ENCODE peak calls at places on chromosomes 4 and X, in eight cellular contexts. One of them, this sample, is unnamed.

GRCh38 chr4:122221322-122221721 is 69.2 kb downstream of the BLTP1 start:
- DNase-seq in left ventricle myocardium inferior: no peak
- DNase-seq in breast epithelium: no peak
- DNase-seq in GM13977: no peak
- DNase-seq in type B pancreatic cell: no peak
- DNase-seq in choroid plexus epithelial cell: no peak
- DNase-seq in DND-41: no peak
- DNase-seq in mucosa of descending colon: no peak
- DNase-seq in this sample: no peak

GRCh38 chr4:159155119-159155518 is 52.2 kb downstream of the RAPGEF2 start:
- DNase-seq in left ventricle myocardium inferior: no peak
- DNase-seq in breast epithelium: no peak
- DNase-seq in GM13977: no peak
- DNase-seq in type B pancreatic cell: no peak
- DNase-seq in choroid plexus epithelial cell: no peak
- DNase-seq in DND-41: no peak
- DNase-seq in mucosa of descending colon: no peak
- DNase-seq in this sample: no peak

GRCh38 chr4:1291091-1291490 is 1.4 kb downstream of the MAEA start:
- DNase-seq in left ventricle myocardium inferior: no peak
- DNase-seq in breast epithelium: no peak
- DNase-seq in GM13977: no peak
- DNase-seq in type B pancreatic cell: no peak
- DNase-seq in choroid plexus epithelial cell: no peak
- DNase-seq in DND-41: no peak
- DNase-seq in mucosa of descending colon: no peak
- DNase-seq in this sample: no peak

GRCh38 chr4:38278255-38278654 is 318.1 kb downstream of the PTTG2 start:
- DNase-seq in left ventricle myocardium inferior: no peak
- DNase-seq in breast epithelium: no peak
- DNase-seq in GM13977: no peak
- DNase-seq in type B pancreatic cell: no peak
- DNase-seq in choroid plexus epithelial cell: no peak
- DNase-seq in DND-41: no peak
- DNase-seq in mucosa of descending colon: no peak
- DNase-seq in this sample: no peak

GRCh38 chrX:25034889-25035288 is 19.1 kb upstream of the ARX start:
- DNase-seq in left ventricle myocardium inferior: no peak
- DNase-seq in breast epithelium: no peak
- DNase-seq in GM13977: no peak
- DNase-seq in type B pancreatic cell: no peak
- DNase-seq in choroid plexus epithelial cell: peak
- DNase-seq in DND-41: no peak
- DNase-seq in mucosa of descending colon: no peak
- DNase-seq in this sample: no peak

GRCh38 chr4:85084371-85085170 is 118.1 kb upstream of the WDFY3 start:
- DNase-seq in left ventricle myocardium inferior: no peak
- DNase-seq in breast epithelium: no peak
- DNase-seq in GM13977: peak
- DNase-seq in type B pancreatic cell: no peak
- DNase-seq in choroid plexus epithelial cell: peak
- DNase-seq in DND-41: peak
- DNase-seq in mucosa of descending colon: no peak
- DNase-seq in this sample: no peak

GRCh38 chr4:42280327-42281095 is 116.8 kb upstream of the SHISA3 start:
- DNase-seq in left ventricle myocardium inferior: no peak
- DNase-seq in breast epithelium: no peak
- DNase-seq in GM13977: peak
- DNase-seq in type B pancreatic cell: no peak
- DNase-seq in choroid plexus epithelial cell: peak
- DNase-seq in DND-41: peak
- DNase-seq in mucosa of descending colon: no peak
- DNase-seq in this sample: no peak

GRCh38 chrX:38803609-38804480 is 2.6 kb downstream of the MID1IP1 start:
- DNase-seq in left ventricle myocardium inferior: peak
- DNase-seq in breast epithelium: peak
- DNase-seq in GM13977: peak
- DNase-seq in type B pancreatic cell: peak
- DNase-seq in choroid plexus epithelial cell: peak
- DNase-seq in DND-41: peak
- DNase-seq in mucosa of descending colon: peak
- DNase-seq in this sample: peak

GRCh38 chr4:94530073-94530472 is 78.3 kb downstream of the PDLIM5 start:
- DNase-seq in left ventricle myocardium inferior: no peak
- DNase-seq in breast epithelium: no peak
- DNase-seq in GM13977: no peak
- DNase-seq in type B pancreatic cell: no peak
- DNase-seq in choroid plexus epithelial cell: no peak
- DNase-seq in DND-41: no peak
- DNase-seq in mucosa of descending colon: no peak
- DNase-seq in this sample: no peak

DNA sequence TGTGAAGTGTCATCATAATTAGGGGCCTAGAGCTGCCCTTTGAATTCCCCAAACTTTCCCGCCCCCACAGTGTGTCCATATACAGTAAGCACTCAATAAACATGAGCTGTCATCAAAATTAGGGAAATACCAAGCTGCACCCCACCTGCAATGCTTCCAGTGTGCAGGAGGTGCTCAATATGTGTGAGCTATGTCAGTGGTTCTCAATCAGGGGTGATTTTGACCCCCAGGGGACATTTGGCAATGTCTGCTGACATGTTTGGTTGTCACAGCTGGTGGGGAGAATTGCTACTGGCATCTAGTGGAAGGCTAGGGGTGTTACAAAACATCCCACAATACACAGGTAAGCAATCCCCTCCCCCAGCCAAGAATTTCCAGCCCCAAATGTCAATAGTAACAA is 750 bp downstream of the CFP start:
- DNase-seq in left ventricle myocardium inferior: no peak
- DNase-seq in breast epithelium: no peak
- DNase-seq in GM13977: no peak
- DNase-seq in type B pancreatic cell: no peak
- DNase-seq in choroid plexus epithelial cell: no peak
- DNase-seq in DND-41: no peak
- DNase-seq in mucosa of descending colon: no peak
- DNase-seq in this sample: no peak
- TF ChIP-seq CTCF in left ventricle myocardium inferior: no peak
- TF ChIP-seq CTCF in breast epithelium: no peak
- TF ChIP-seq CTCF in GM13977: peak
- TF ChIP-seq CTCF in type B pancreatic cell: no peak
- TF ChIP-seq CTCF in choroid plexus epithelial cell: peak
- TF ChIP-seq CTCF in DND-41: peak
- TF ChIP-seq CTCF in mucosa of descending colon: no peak
- TF ChIP-seq CTCF in this sample: no peak

GRCh38 chr4:47668810-47669408 is 169.0 kb downstream of the CORIN start:
- DNase-seq in left ventricle myocardium inferior: no peak
- DNase-seq in breast epithelium: no peak
- DNase-seq in GM13977: peak
- DNase-seq in type B pancreatic cell: no peak
- DNase-seq in choroid plexus epithelial cell: peak
- DNase-seq in DND-41: peak
- DNase-seq in mucosa of descending colon: no peak
- DNase-seq in this sample: no peak

GRCh38 chr4:47668256-47668655 is 169.6 kb downstream of the CORIN start:
- DNase-seq in left ventricle myocardium inferior: no peak
- DNase-seq in breast epithelium: no peak
- DNase-seq in GM13977: no peak
- DNase-seq in type B pancreatic cell: no peak
- DNase-seq in choroid plexus epithelial cell: no peak
- DNase-seq in DND-41: no peak
- DNase-seq in mucosa of descending colon: no peak
- DNase-seq in this sample: no peak

GRCh38 chr4:47664051-47664826 is 173.6 kb downstream of the CORIN start:
- DNase-seq in left ventricle myocardium inferior: no peak
- DNase-seq in breast epithelium: no peak
- DNase-seq in GM13977: no peak
- DNase-seq in type B pancreatic cell: no peak
- DNase-seq in choroid plexus epithelial cell: no peak
- DNase-seq in DND-41: no peak
- DNase-seq in mucosa of descending colon: no peak
- DNase-seq in this sample: no peak

GRCh38 chr4:47667552-47667951 is 170.3 kb downstream of the CORIN start:
- DNase-seq in left ventricle myocardium inferior: no peak
- DNase-seq in breast epithelium: no peak
- DNase-seq in GM13977: no peak
- DNase-seq in type B pancreatic cell: no peak
- DNase-seq in choroid plexus epithelial cell: peak
- DNase-seq in DND-41: no peak
- DNase-seq in mucosa of descending colon: no peak
- DNase-seq in this sample: no peak

GRCh38 chr4:47662975-47663374 is 174.9 kb downstream of the CORIN start:
- DNase-seq in left ventricle myocardium inferior: no peak
- DNase-seq in breast epithelium: no peak
- DNase-seq in GM13977: no peak
- DNase-seq in type B pancreatic cell: no peak
- DNase-seq in choroid plexus epithelial cell: no peak
- DNase-seq in DND-41: peak
- DNase-seq in mucosa of descending colon: no peak
- DNase-seq in this sample: no peak
- TF ChIP-seq CTCF in left ventricle myocardium inferior: peak
- TF ChIP-seq CTCF in breast epithelium: no peak
- TF ChIP-seq CTCF in GM13977: peak
- TF ChIP-seq CTCF in type B pancreatic cell: peak
- TF ChIP-seq CTCF in choroid plexus epithelial cell: peak
- TF ChIP-seq CTCF in DND-41: peak
- TF ChIP-seq CTCF in mucosa of descending colon: no peak
- TF ChIP-seq CTCF in this sample: peak

GRCh38 chr4:8862334-8862733 is 9.3 kb downstream of the HMX1 start:
- DNase-seq in left ventricle myocardium inferior: no peak
- DNase-seq in breast epithelium: no peak
- DNase-seq in GM13977: no peak
- DNase-seq in type B pancreatic cell: no peak
- DNase-seq in choroid plexus epithelial cell: no peak
- DNase-seq in DND-41: no peak
- DNase-seq in mucosa of descending colon: no peak
- DNase-seq in this sample: no peak

GRCh38 chr4:8860096-8860891 is 11.3 kb downstream of the HMX1 start:
- DNase-seq in left ventricle myocardium inferior: no peak
- DNase-seq in breast epithelium: no peak
- DNase-seq in GM13977: no peak
- DNase-seq in type B pancreatic cell: no peak
- DNase-seq in choroid plexus epithelial cell: no peak
- DNase-seq in DND-41: no peak
- DNase-seq in mucosa of descending colon: no peak
- DNase-seq in this sample: no peak

GRCh38 chr4:8862800-8863758 is 8.6 kb downstream of the HMX1 start:
- DNase-seq in left ventricle myocardium inferior: no peak
- DNase-seq in breast epithelium: no peak
- DNase-seq in GM13977: no peak
- DNase-seq in type B pancreatic cell: no peak
- DNase-seq in choroid plexus epithelial cell: no peak
- DNase-seq in DND-41: no peak
- DNase-seq in mucosa of descending colon: no peak
- DNase-seq in this sample: no peak

GRCh38 chr4:8860892-8861575 is 10.6 kb downstream of the HMX1 start:
- DNase-seq in left ventricle myocardium inferior: no peak
- DNase-seq in breast epithelium: no peak
- DNase-seq in GM13977: peak
- DNase-seq in type B pancreatic cell: no peak
- DNase-seq in choroid plexus epithelial cell: no peak
- DNase-seq in DND-41: no peak
- DNase-seq in mucosa of descending colon: no peak
- DNase-seq in this sample: no peak

GRCh38 chr4:8861576-8862279 is 9.9 kb downstream of the HMX1 start:
- DNase-seq in left ventricle myocardium inferior: no peak
- DNase-seq in breast epithelium: no peak
- DNase-seq in GM13977: no peak
- DNase-seq in type B pancreatic cell: no peak
- DNase-seq in choroid plexus epithelial cell: no peak
- DNase-seq in DND-41: no peak
- DNase-seq in mucosa of descending colon: no peak
- DNase-seq in this sample: no peak
- TF ChIP-seq CTCF in left ventricle myocardium inferior: no peak
- TF ChIP-seq CTCF in breast epithelium: no peak
- TF ChIP-seq CTCF in GM13977: no peak
- TF ChIP-seq CTCF in type B pancreatic cell: peak
- TF ChIP-seq CTCF in choroid plexus epithelial cell: no peak
- TF ChIP-seq CTCF in DND-41: no peak
- TF ChIP-seq CTCF in mucosa of descending colon: no peak
- TF ChIP-seq CTCF in this sample: no peak

DNA sequence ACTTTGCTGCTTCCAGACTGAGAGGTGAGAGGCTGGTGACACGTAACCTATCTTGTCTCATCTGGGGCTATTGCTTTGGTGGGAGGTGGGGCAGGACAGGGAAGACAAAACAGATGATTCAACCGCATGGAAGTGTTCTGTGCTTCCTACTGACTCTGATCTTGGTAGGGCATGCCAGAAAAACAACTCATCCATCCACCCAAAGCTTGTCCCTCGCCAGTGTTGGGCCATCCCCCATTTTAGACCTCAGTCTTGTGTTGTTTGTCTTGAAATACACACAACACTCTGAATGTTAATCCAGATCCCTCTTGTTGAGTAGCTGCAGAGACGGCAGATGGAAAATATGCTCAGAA is 351 bp downstream of the CHRNA9 start:
- DNase-seq in left ventricle myocardium inferior: no peak
- DNase-seq in breast epithelium: no peak
- DNase-seq in GM13977: no peak
- DNase-seq in type B pancreatic cell: no peak
- DNase-seq in choroid plexus epithelial cell: peak
- DNase-seq in DND-41: no peak
- DNase-seq in mucosa of descending colon: no peak
- DNase-seq in this sample: no peak
- TF ChIP-seq CTCF in left ventricle myocardium inferior: no peak
- TF ChIP-seq CTCF in breast epithelium: no peak
- TF ChIP-seq CTCF in GM13977: no peak
- TF ChIP-seq CTCF in type B pancreatic cell: no peak
- TF ChIP-seq CTCF in choroid plexus epithelial cell: no peak
- TF ChIP-seq CTCF in DND-41: no peak
- TF ChIP-seq CTCF in mucosa of descending colon: no peak
- TF ChIP-seq CTCF in this sample: no peak

This sample was measured in mesothelial cell of epicardium.